ENCODE peak calls at places on chromosomes 4 and X, in seven cellular contexts. U is activated CD4-positive, alpha-beta T cell treated with anti-CD3 and anti-CD28 coated beads for 24 hours; M is NAMALWA; X is cardiac fibroblast; F is COR-L47; C is H9; L is NCI-H446 treated with DMSO at 0.1 percent for 48 hours. A is an unnamed sample.

GRCh38 chr4:181821039-181822004 is 421.9 kb upstream of the TENM3 start:
- DNase-seq in U (no peak), M (no peak), X (peak; percentile 3), F (no peak), C (no peak), L (no peak), A (no peak)

GRCh38 chr4:6493668-6494304 is 21.4 kb upstream of the PPP2R2C start:
- DNase-seq in U (no peak), M (no peak), X (peak; percentile 8), F (peak; percentile 10), C (peak; percentile 31), L (no peak), A (no peak)

GRCh38 chr4:94462572-94462971 is 10.8 kb downstream of the PDLIM5 start:
- DNase-seq in U (no peak), M (no peak), X (no peak), F (no peak), C (no peak), L (no peak), A (no peak)

GRCh38 chr4:23903859-23904438 is 14.1 kb upstream of the PPARGC1A start:
- DNase-seq in U (no peak), M (peak; percentile 36), X (peak; percentile 36), F (peak; percentile 20), C (no peak), L (no peak), A (no peak)

GRCh38 chr4:6567218-6567617 is 7.8 kb upstream of the MAN2B2 start:
- DNase-seq in U (no peak), M (no peak), X (no peak), F (no peak), C (no peak), L (no peak), A (no peak)

GRCh38 chr4:157912212-157912611 is 260.6 kb downstream of the GASK1B start:
- DNase-seq in U (no peak), M (no peak), X (no peak), F (no peak), C (no peak), L (no peak), A (no peak)

GRCh38 chrX:142089193-142089592 is 115.9 kb downstream of the MAGEC2 start:
- DNase-seq in U (no peak), M (peak; percentile 1), X (peak; percentile 12), F (no peak), C (no peak), L (no peak), A (no peak)

GRCh38 chrX:149682956-149683947 is 28.6 kb upstream of the MAGEA11 start:
- DNase-seq in U (no peak), M (no peak), X (no peak), F (peak; percentile 2), C (no peak), L (no peak), A (no peak)

GRCh38 chr4:107017681-107018321 is 18.3 kb downstream of the DKK2 start:
- DNase-seq in U (no peak), M (no peak), X (no peak), F (no peak), C (no peak), L (no peak), A (no peak)

GRCh38 chr4:178462710-178463109 is 1020.5 kb upstream of the AGA start:
- DNase-seq in U (no peak), M (no peak), X (no peak), F (no peak), C (no peak), L (no peak), A (no peak)

GRCh38 chr4:83285022-83285387 is 407 bp upstream of the COQ2 start:
- DNase-seq in U (no peak), M (peak; percentile 74), X (peak; percentile 78), F (no peak), C (no peak), L (peak; percentile 3), A (no peak)